ENCODE peak calls at places on chromosomes 12 and 14, in five cellular contexts. One of them, this sample, is unnamed.

GRCh38 chr14:21185506-21185905 is 29.6 kb upstream of the OR5AU1 start:
- DNase-seq in heart left ventricle: no peak
- DNase-seq in right cardiac atrium: no peak
- DNase-seq in fibroblast of the aortic adventitia: no peak
- DNase-seq in fibroblast of lung: no peak
- DNase-seq in this sample: no peak

GRCh38 chr14:34539407-34540180 is at the start of gene EAPP:
- DNase-seq in heart left ventricle: peak
- DNase-seq in right cardiac atrium: peak
- DNase-seq in fibroblast of the aortic adventitia: peak
- DNase-seq in fibroblast of lung: peak
- DNase-seq in this sample: peak

GRCh38 chr14:31556191-31556590 is 5.0 kb upstream of the NUBPL start:
- DNase-seq in heart left ventricle: no peak
- DNase-seq in right cardiac atrium: no peak
- DNase-seq in fibroblast of the aortic adventitia: no peak
- DNase-seq in fibroblast of lung: no peak
- DNase-seq in this sample: no peak

GRCh38 chr12:95789126-95790024 is 1.2 kb downstream of the NTN4 start:
- DNase-seq in heart left ventricle: peak
- DNase-seq in right cardiac atrium: peak
- DNase-seq in fibroblast of the aortic adventitia: no peak
- DNase-seq in fibroblast of lung: no peak
- DNase-seq in this sample: no peak

GRCh38 chr12:12902036-12902435 is 10.7 kb downstream of the GPRC5A start:
- DNase-seq in heart left ventricle: no peak
- DNase-seq in right cardiac atrium: no peak
- DNase-seq in fibroblast of the aortic adventitia: peak
- DNase-seq in fibroblast of lung: peak
- DNase-seq in this sample: peak

GRCh38 chr14:68636597-68636996 is 156.3 kb downstream of the ZFP36L1 start:
- DNase-seq in heart left ventricle: no peak
- DNase-seq in right cardiac atrium: no peak
- DNase-seq in fibroblast of the aortic adventitia: no peak
- DNase-seq in fibroblast of lung: no peak
- DNase-seq in this sample: no peak

GRCh38 chr14:58873228-58873953 is 235.6 kb downstream of the DACT1 start:
- DNase-seq in heart left ventricle: no peak
- DNase-seq in right cardiac atrium: no peak
- DNase-seq in fibroblast of the aortic adventitia: no peak
- DNase-seq in fibroblast of lung: no peak
- DNase-seq in this sample: no peak

GRCh38 chr12:97140355-97140754 is 233.3 kb downstream of the NEDD1 start:
- DNase-seq in heart left ventricle: no peak
- DNase-seq in right cardiac atrium: no peak
- DNase-seq in fibroblast of the aortic adventitia: no peak
- DNase-seq in fibroblast of lung: no peak
- DNase-seq in this sample: no peak

GRCh38 chr12:111211910-111212757 is 156.8 kb downstream of the PHETA1 start:
- DNase-seq in heart left ventricle: no peak
- DNase-seq in right cardiac atrium: no peak
- DNase-seq in fibroblast of the aortic adventitia: no peak
- DNase-seq in fibroblast of lung: no peak
- DNase-seq in this sample: peak

GRCh38 chr12:104740668-104741067 is 217.4 kb downstream of the SLC41A2 start:
- DNase-seq in heart left ventricle: peak
- DNase-seq in right cardiac atrium: no peak
- DNase-seq in fibroblast of the aortic adventitia: no peak
- DNase-seq in fibroblast of lung: no peak
- DNase-seq in this sample: no peak
- H3K4me3 ChIP-seq in heart left ventricle: no peak
- H3K4me3 ChIP-seq in right cardiac atrium: no peak
- H3K4me3 ChIP-seq in fibroblast of the aortic adventitia: no peak
- H3K4me3 ChIP-seq in fibroblast of lung: no peak
- H3K4me3 ChIP-seq in this sample: no peak

GRCh38 chr12:18296201-18296908 is 35.0 kb downstream of the PIK3C2G start:
- DNase-seq in heart left ventricle: no peak
- DNase-seq in right cardiac atrium: no peak
- DNase-seq in fibroblast of the aortic adventitia: peak
- DNase-seq in fibroblast of lung: no peak
- DNase-seq in this sample: no peak

GRCh38 chr12:18297883-18298282 is 36.6 kb downstream of the PIK3C2G start:
- DNase-seq in heart left ventricle: no peak
- DNase-seq in right cardiac atrium: no peak
- DNase-seq in fibroblast of the aortic adventitia: no peak
- DNase-seq in fibroblast of lung: no peak
- DNase-seq in this sample: no peak

GRCh38 chr12:18294889-18295288 is 33.6 kb downstream of the PIK3C2G start:
- DNase-seq in heart left ventricle: no peak
- DNase-seq in right cardiac atrium: no peak
- DNase-seq in fibroblast of the aortic adventitia: no peak
- DNase-seq in fibroblast of lung: no peak
- DNase-seq in this sample: no peak

GRCh38 chr12:18296909-18297280 is 35.6 kb downstream of the PIK3C2G start:
- DNase-seq in heart left ventricle: no peak
- DNase-seq in right cardiac atrium: no peak
- DNase-seq in fibroblast of the aortic adventitia: peak
- DNase-seq in fibroblast of lung: no peak
- DNase-seq in this sample: no peak
- H3K4me3 ChIP-seq in heart left ventricle: peak
- H3K4me3 ChIP-seq in right cardiac atrium: peak
- H3K4me3 ChIP-seq in fibroblast of the aortic adventitia: peak
- H3K4me3 ChIP-seq in fibroblast of lung: peak
- H3K4me3 ChIP-seq in this sample: peak

GRCh38 chr14:104516906-104517305 is 62.7 kb upstream of the C14orf180 start:
- DNase-seq in heart left ventricle: no peak
- DNase-seq in right cardiac atrium: no peak
- DNase-seq in fibroblast of the aortic adventitia: no peak
- DNase-seq in fibroblast of lung: no peak
- DNase-seq in this sample: no peak
- H3K4me3 ChIP-seq in heart left ventricle: no peak
- H3K4me3 ChIP-seq in right cardiac atrium: no peak
- H3K4me3 ChIP-seq in fibroblast of the aortic adventitia: no peak
- H3K4me3 ChIP-seq in fibroblast of lung: no peak
- H3K4me3 ChIP-seq in this sample: no peak

GRCh38 chr12:119802472-119802871 is 74.6 kb downstream of the CIT start:
- DNase-seq in heart left ventricle: peak
- DNase-seq in right cardiac atrium: peak
- DNase-seq in fibroblast of the aortic adventitia: peak
- DNase-seq in fibroblast of lung: peak
- DNase-seq in this sample: peak
- H3K4me3 ChIP-seq in heart left ventricle: no peak
- H3K4me3 ChIP-seq in right cardiac atrium: no peak
- H3K4me3 ChIP-seq in fibroblast of the aortic adventitia: peak
- H3K4me3 ChIP-seq in fibroblast of lung: no peak
- H3K4me3 ChIP-seq in this sample: no peak

GRCh38 chr12:122874081-122874480 is 21.8 kb downstream of the VPS37B start:
- DNase-seq in heart left ventricle: no peak
- DNase-seq in right cardiac atrium: no peak
- DNase-seq in fibroblast of the aortic adventitia: no peak
- DNase-seq in fibroblast of lung: no peak
- DNase-seq in this sample: no peak
- H3K4me3 ChIP-seq in heart left ventricle: no peak
- H3K4me3 ChIP-seq in right cardiac atrium: no peak
- H3K4me3 ChIP-seq in fibroblast of the aortic adventitia: no peak
- H3K4me3 ChIP-seq in fibroblast of lung: no peak
- H3K4me3 ChIP-seq in this sample: no peak

This sample was measured in fibroblast of villous mesenchyme.